ENCODE peak calls at places on chromosomes 5 and 9, in seven cellular contexts. J is naive thymus-derived CD4-positive, alpha-beta T cell; Z is osteocyte; I is HAP-1; U is breast epithelium; X is M059J; M is EL. L is an unnamed sample.

GRCh38 chr9:131277673-131278420 is 1.5 kb upstream of the FAM78A start:
- DNase-seq in J (peak), Z (no peak), I (peak), U (peak), X (peak), M (peak), L (peak)

GRCh38 chr5:107917983-107918382 is 247.2 kb upstream of the EFNA5 start:
- DNase-seq in J (no peak), Z (no peak), I (no peak), U (no peak), X (peak), M (peak), L (no peak)

GRCh38 chr5:157172408-157172807 is 6.3 kb upstream of the GARIN3 start:
- DNase-seq in J (peak), Z (no peak), I (no peak), U (no peak), X (no peak), M (no peak), L (no peak)

GRCh38 chr5:108101105-108101504 is 280.8 kb downstream of the FBXL17 start:
- DNase-seq in J (no peak), Z (no peak), I (no peak), U (no peak), X (no peak), M (no peak), L (no peak)

GRCh38 chr5:161535762-161536161 is 10.8 kb downstream of the GABRB2 start:
- DNase-seq in J (no peak), Z (no peak), I (no peak), U (no peak), X (no peak), M (no peak), L (peak)

GRCh38 chr9:109766351-109766750 is 13.6 kb upstream of the PALM2AKAP2 start:
- DNase-seq in J (no peak), Z (no peak), I (no peak), U (no peak), X (peak), M (peak), L (no peak)

GRCh38 chr5:121982500-121983261 is 20.9 kb downstream of the SRFBP1 start:
- DNase-seq in J (no peak), Z (no peak), I (no peak), U (no peak), X (peak), M (no peak), L (no peak)

GRCh38 chr5:9350301-9350797 is 195.5 kb downstream of the SEMA5A start:
- DNase-seq in J (no peak), Z (no peak), I (no peak), U (no peak), X (peak), M (peak), L (no peak)

GRCh38 chr5:5318426-5319205 is 103.9 kb upstream of the ICE1 start:
- DNase-seq in J (no peak), Z (no peak), I (no peak), U (no peak), X (peak), M (no peak), L (no peak)

GRCh38 chr5:148640471-148640870 is 13.9 kb downstream of the HTR4 start:
- DNase-seq in J (no peak), Z (no peak), I (no peak), U (no peak), X (no peak), M (no peak), L (no peak)

L was measured in neural progenitor cell.